ENCODE peak calls at places on chromosomes 11 and 22, in six cellular contexts. D, H, M, Y, B and L are unnamed samples.

GRCh38 chr22:22395230-22395629 is 113.3 kb downstream of the ZNF280B start:
- DNase-seq in H (no peak), D (no peak), B (no peak), Y (no peak), M (no peak), L (no peak)

GRCh38 chr11:7609521-7609920 is 63.8 kb downstream of the CYB5R2 start:
- DNase-seq in B (no peak), H (no peak), Y (no peak), M (no peak), D (no peak), L (no peak)

GRCh38 chr22:42632096-42632495 is 8.3 kb downstream of the ATP5MGL start:
- DNase-seq in Y (peak), B (peak), D (no peak), M (no peak), H (no peak), L (no peak)

GRCh38 chr22:37045958-37046357 is 5.6 kb upstream of the KCTD17 start:
- DNase-seq in B (no peak), H (no peak), D (no peak), M (no peak), Y (peak), L (no peak)

GRCh38 chr22:21981874-21982273 is 713 bp downstream of the TOP3B start:
- DNase-seq in Y (no peak), D (no peak), M (no peak), H (no peak), B (no peak), L (no peak)

GRCh38 chr11:134505125-134505524 is 93.1 kb upstream of the B3GAT1 start:
- DNase-seq in H (no peak), B (no peak), M (no peak), D (no peak), Y (no peak), L (peak)

GRCh38 chr11:17129003-17129402 is 51.5 kb upstream of the RPS13 start:
- DNase-seq in B (no peak), M (no peak), H (no peak), Y (no peak), D (no peak), L (no peak)

GRCh38 chr11:123174196-123175183 is 20.6 kb downstream of the CLMP start:
- DNase-seq in M (peak), H (no peak), D (peak), B (peak), Y (no peak), L (peak)

GRCh38 chr11:30285416-30286121 is 37.3 kb upstream of the ARL14EP start:
- DNase-seq in Y (no peak), H (no peak), B (no peak), D (no peak), M (no peak), L (no peak)

GRCh38 chr11:100789500-100789899 is 102.4 kb downstream of the ARHGAP42 start:
- DNase-seq in H (no peak), M (no peak), D (peak), Y (no peak), B (no peak), L (no peak)

GRCh38 chr22:50178471-50178864 is 7.2 kb upstream of the TRABD start:
- DNase-seq in M (no peak), H (no peak), Y (no peak), B (no peak), D (no peak), L (no peak)

GRCh38 chr11:66745356-66746235 is 16.6 kb upstream of the SPTBN2 start:
- DNase-seq in D (no peak), H (no peak), B (no peak), M (no peak), Y (peak), L (peak)

GRCh38 chr22:37184816-37185541 is 3.1 kb downstream of the C1QTNF6 start:
- DNase-seq in M (no peak), H (no peak), D (peak), B (no peak), Y (no peak), L (no peak)

GRCh38 chr11:117058761-117059233 is 39.4 kb downstream of the SIK3 start:
- DNase-seq in H (no peak), D (no peak), B (no peak), Y (no peak), M (no peak), L (no peak)

GRCh38 chr11:61618991-61619390 is 38.1 kb upstream of the SYT7 start:
- DNase-seq in D (no peak), B (no peak), H (no peak), M (no peak), Y (no peak), L (no peak)

GRCh38 chr11:68261749-68262543 is 9.8 kb downstream of the C11orf24 start:
- DNase-seq in B (peak), M (no peak), H (no peak), Y (no peak), D (no peak), L (peak)

GRCh38 chr11:68259122-68259959 is 12.4 kb downstream of the C11orf24 start:
- DNase-seq in H (no peak), M (no peak), B (no peak), Y (no peak), D (no peak), L (peak)

GRCh38 chr11:68261006-68261405 is 10.8 kb downstream of the C11orf24 start:
- DNase-seq in Y (no peak), D (no peak), M (no peak), H (no peak), B (no peak), L (no peak)

GRCh38 chr11:68262544-68262827 is 9.3 kb downstream of the C11orf24 start:
- DNase-seq in Y (no peak), M (no peak), D (no peak), H (no peak), B (peak), L (no peak)

DNA sequence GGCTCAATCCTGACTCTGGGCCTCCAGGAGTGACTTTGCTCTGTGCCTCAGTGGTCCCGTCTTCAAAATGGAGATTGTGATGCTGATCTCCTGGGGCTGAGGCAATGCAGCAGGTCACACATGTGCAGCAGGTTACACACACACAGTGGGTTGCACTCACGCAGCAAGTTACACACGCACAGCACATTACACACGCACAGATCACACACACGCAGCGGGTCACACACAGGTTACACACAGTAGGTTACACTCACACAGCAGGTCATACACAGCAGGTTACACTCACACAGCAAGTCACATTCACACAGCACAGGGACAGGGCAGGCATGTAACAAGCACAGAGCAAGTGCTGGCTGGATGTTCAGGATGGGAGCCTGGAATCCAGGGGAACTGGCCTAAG is 11.3 kb downstream of the C11orf24 start:
- DNase-seq in M (no peak), Y (no peak), H (no peak), B (no peak), D (no peak), L (no peak)
- TF ChIP-seq POLR2A in M (no peak), Y (no peak), H (no peak), B (no peak), D (no peak), L (no peak)

GRCh38 chr11:133342453-133342852 is 189.8 kb downstream of the OPCML start:
- DNase-seq in M (no peak), D (no peak), H (no peak), B (no peak), Y (no peak), L (no peak)

GRCh38 chr11:133337905-133338536 is 194.3 kb downstream of the OPCML start:
- DNase-seq in H (no peak), M (no peak), B (no peak), Y (no peak), D (no peak), L (no peak)

GRCh38 chr11:133339495-133340140 is 192.7 kb downstream of the OPCML start:
- DNase-seq in B (no peak), Y (no peak), D (no peak), M (no peak), H (no peak), L (no peak)

GRCh38 chr11:133343951-133344350 is 188.3 kb downstream of the OPCML start:
- DNase-seq in D (no peak), B (no peak), Y (no peak), H (no peak), M (no peak), L (no peak)

DNA sequence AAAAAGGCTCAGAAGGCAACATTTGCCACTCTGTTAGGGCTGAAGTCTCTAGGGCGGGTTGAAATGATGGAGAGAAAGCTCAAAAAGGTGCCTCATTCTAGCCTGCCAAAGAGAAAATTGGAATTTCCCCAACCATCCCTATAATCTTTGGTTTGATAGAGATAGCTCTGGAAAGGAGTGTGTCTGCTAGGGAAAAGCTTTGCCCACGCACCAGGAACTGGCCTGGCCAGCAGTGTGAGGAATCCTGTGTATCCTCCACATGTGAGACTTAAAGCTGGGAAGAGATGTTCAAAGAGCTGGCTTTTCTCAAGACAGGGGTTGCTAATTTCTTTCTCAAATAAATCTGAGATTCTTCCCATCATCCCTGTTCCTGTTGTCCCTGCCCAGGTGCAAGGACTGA is 193.7 kb downstream of the OPCML start:
- DNase-seq in D (no peak), M (no peak), Y (no peak), H (no peak), B (no peak), L (no peak)
- TF ChIP-seq POLR2A in D (no peak), M (no peak), Y (no peak), H (no peak), B (no peak), L (no peak)

DNA sequence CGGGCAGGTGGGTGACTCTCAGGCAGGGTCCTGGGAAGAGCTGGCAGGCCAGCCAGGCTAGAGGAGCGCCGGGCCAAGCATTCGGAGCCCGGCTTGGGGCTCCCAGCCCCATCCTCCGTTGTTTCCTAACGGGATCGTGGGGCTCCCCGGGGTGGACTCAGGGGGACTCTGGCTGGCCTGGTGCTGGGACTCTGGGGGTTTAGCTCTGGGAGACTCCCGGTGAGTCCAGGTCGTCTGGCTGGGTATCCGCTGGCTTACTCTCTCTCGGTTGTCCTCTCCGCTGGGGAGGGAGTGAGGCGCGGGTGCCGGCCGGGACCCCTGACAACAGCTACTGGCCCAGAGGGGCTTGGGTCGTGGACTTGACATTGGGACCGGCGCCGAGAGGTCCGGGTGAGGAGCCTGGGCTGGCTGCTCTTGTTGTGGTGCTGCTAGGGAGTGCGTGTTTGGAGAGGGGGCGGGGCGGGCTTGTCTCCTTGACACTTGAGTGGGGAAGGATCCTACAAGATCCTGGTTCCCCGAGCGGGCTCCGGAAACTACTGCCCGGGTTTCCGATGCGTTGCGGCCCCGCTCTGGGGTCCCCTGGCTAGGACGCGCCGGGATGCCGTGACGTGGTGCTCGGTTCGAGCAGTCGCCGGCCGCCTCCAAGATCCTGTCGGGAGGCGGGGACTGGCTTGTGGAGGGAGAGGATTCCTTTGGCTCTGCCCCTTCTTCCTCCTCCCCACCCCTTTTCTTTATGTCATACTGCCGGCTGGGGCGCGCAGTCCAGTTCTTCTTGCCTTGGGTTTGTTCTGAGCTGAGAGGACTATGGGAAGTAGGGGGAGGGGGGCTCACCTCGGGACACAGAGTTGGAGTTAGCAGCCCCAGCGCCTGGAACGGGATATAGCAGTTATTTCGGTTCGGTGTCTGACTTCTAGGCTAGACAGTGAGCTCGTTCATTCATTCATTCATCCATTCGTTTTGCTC is 585 bp downstream of the EMSY start:
- DNase-seq in M (peak), D (peak), H (peak), B (peak), Y (peak), L (peak)
- TF ChIP-seq POLR2A in M (no peak), D (no peak), H (no peak), B (no peak), Y (peak), L (no peak)

GRCh38 chr11:72039108-72039850 is 40.6 kb downstream of the IL18BP start:
- DNase-seq in B (no peak), Y (no peak), D (peak), H (no peak), M (no peak), L (no peak)

GRCh38 chr11:72042059-72042425 is 38.3 kb downstream of the NUMA1 start:
- DNase-seq in B (no peak), M (no peak), D (no peak), H (no peak), Y (no peak), L (no peak)

GRCh38 chr11:72041364-72042058 is 38.8 kb downstream of the NUMA1 start:
- DNase-seq in Y (peak), D (peak), H (peak), B (peak), M (peak), L (peak)

GRCh38 chr11:72038491-72038890 is 39.8 kb downstream of the IL18BP start:
- DNase-seq in H (no peak), D (peak), B (peak), M (peak), Y (no peak), L (peak)

DNA sequence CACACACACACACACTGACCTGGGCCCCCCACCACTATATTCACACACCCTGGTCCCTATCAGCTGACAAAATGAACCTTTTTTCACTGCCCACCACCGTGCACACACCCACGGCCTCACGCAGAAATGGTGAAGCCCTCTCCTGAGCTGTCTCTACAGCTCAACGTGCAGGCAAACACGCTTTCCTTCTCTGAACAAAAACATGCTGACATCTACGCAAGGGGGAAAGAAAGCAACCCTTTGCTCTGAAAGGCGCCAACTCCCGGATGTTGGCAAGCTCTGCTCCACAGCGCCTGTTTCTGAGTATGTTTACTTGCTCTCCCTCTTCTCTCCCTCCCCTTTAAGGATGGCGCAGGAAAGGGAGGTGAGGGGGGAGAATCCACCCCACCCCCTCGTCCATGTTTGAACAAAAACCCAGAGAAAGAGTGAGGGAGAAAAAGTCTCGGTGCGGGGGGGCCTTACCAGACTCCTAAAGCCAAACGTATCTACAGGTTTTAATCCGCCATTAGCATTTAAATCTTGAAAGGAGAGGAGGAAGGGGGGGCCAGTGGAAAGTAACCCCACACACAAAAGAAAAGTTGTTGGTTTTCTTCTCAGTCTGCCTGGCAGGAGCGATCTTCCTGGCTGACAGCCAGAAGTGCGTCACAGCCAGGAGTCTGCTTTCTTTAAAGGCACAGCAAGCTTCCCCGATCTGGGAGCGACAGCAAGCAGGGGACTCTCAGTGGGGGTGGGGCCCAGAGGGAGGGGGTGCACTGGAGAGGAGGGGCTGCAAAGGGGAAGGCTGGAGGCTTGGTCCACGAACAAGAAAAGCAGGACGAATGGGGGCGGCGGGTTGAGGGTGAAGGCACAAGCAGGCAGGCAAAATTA is 39.6 kb downstream of the NUMA1 start:
- DNase-seq in D (peak), M (peak), Y (peak), H (peak), B (peak), L (peak)
- TF ChIP-seq POLR2A in D (no peak), M (peak), Y (no peak), H (no peak), B (peak), L (no peak)

GRCh38 chr11:36053314-36053713 is 109.5 kb downstream of the LDLRAD3 start:
- DNase-seq in Y (no peak), B (no peak), D (no peak), M (no peak), H (no peak), L (no peak)
- TF ChIP-seq POLR2A in Y (no peak), B (no peak), D (no peak), M (no peak), H (no peak), L (no peak)

DNA sequence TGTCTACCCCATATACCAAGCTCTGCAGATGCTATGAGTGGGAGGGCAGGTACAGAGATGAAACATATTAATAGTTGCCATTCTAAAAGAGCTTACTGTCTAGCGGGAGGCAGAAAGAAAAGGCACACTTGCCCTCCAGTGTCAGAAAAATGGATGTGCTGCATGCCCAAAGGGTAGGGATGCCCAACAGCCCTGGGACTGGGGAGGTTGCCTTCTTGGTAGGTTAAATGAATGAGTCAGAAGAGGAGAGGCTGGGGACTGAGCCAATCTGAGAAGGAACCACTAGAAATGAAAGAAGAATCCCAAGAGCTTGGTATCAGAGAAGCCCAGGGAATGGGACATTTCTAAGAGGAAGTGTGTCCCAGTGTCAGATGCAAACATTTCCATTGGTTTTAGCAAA is 1.2 kb downstream of the BIRC3 start:
- DNase-seq in M (no peak), B (no peak), H (no peak), D (no peak), Y (peak), L (no peak)
- TF ChIP-seq POLR2A in M (no peak), B (no peak), H (no peak), D (no peak), Y (no peak), L (no peak)

DNA sequence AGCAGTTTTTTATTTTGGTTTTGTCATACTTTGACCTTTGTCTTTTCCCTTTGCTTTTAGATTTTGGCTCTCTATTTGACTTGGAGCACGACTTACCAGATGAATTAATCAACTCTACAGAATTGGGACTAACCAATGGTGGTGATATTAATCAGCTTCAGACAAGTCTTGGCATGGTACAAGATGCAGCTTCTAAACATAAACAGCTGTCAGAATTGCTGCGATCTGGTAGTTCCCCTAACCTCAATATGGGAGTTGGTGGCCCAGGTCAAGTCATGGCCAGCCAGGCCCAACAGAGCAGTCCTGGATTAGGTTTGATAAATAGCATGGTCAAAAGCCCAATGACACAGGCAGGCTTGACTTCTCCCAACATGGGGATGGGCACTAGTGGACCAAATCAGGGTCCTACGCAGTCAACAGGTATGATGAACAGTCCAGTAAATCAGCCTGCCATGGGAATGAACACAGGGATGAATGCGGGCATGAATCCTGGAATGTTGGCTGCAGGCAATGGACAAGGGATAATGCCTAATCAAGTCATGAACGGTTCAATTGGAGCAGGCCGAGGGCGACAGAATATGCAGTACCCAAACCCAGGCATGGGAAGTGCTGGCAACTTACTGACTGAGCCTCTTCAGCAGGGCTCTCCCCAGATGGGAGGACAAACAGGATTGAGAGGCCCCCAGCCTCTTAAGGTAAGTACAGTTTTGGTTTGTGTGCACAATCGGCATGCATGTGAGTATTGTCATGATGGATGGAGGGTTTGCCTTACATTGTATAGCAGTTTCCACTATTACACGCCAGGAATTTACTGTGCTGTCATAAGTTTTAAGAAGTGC is 25.0 kb downstream of the EP300 start:
- DNase-seq in H (no peak), B (no peak), D (no peak), Y (no peak), M (no peak), L (no peak)
- TF ChIP-seq POLR2A in H (no peak), B (no peak), D (no peak), Y (no peak), M (no peak), L (no peak)

GRCh38 chr11:75100314-75100713 is 3.6 kb upstream of the OR2AT4 start:
- DNase-seq in D (no peak), H (no peak), B (no peak), M (no peak), Y (peak), L (no peak)
- TF ChIP-seq POLR2A in D (no peak), H (no peak), B (no peak), M (no peak), Y (no peak), L (no peak)